ENCODE peak calls at places on chromosomes 5 and 9, in five cellular contexts. One of them, this sample, is unnamed.

GRCh38 chr5:15933481-15934207 is 245.9 kb downstream of the MARCHF11 start:
- DNase-seq in stomach: no peak
- DNase-seq in body of pancreas: no peak
- DNase-seq in gastrocnemius medialis: no peak
- DNase-seq in heart left ventricle: no peak
- DNase-seq in this sample: peak

GRCh38 chr9:90815183-90815943 is 13.7 kb downstream of the SYK start:
- DNase-seq in gastrocnemius medialis: no peak
- DNase-seq in heart left ventricle: peak
- DNase-seq in stomach: peak
- DNase-seq in body of pancreas: peak
- DNase-seq in this sample: no peak

GRCh38 chr5:17118631-17119030 is 98.8 kb upstream of the BASP1 start:
- DNase-seq in gastrocnemius medialis: peak
- DNase-seq in stomach: peak
- DNase-seq in body of pancreas: peak
- DNase-seq in heart left ventricle: peak
- DNase-seq in this sample: no peak

GRCh38 chr5:159178978-159179377 is 30.4 kb downstream of the RNF145 start:
- DNase-seq in gastrocnemius medialis: no peak
- DNase-seq in heart left ventricle: no peak
- DNase-seq in body of pancreas: peak
- DNase-seq in stomach: no peak
- DNase-seq in this sample: no peak

GRCh38 chr9:15873573-15874177 is 320.8 kb downstream of the CCDC171 start:
- DNase-seq in stomach: no peak
- DNase-seq in heart left ventricle: no peak
- DNase-seq in gastrocnemius medialis: no peak
- DNase-seq in body of pancreas: no peak
- DNase-seq in this sample: no peak

GRCh38 chr5:138754699-138755057 is 1.5 kb downstream of the CTNNA1 start:
- DNase-seq in stomach: no peak
- DNase-seq in body of pancreas: no peak
- DNase-seq in heart left ventricle: no peak
- DNase-seq in gastrocnemius medialis: no peak
- DNase-seq in this sample: no peak

GRCh38 chr5:175731756-175732465 is 74.0 kb downstream of the HRH2 start:
- DNase-seq in body of pancreas: no peak
- DNase-seq in gastrocnemius medialis: no peak
- DNase-seq in heart left ventricle: no peak
- DNase-seq in stomach: no peak
- DNase-seq in this sample: no peak

GRCh38 chr9:546797-547223 is 294.7 kb upstream of the DMRT1 start:
- DNase-seq in gastrocnemius medialis: peak
- DNase-seq in heart left ventricle: no peak
- DNase-seq in body of pancreas: peak
- DNase-seq in stomach: no peak
- DNase-seq in this sample: no peak

GRCh38 chr9:33277484-33277883 is 12.6 kb downstream of the CHMP5 start:
- DNase-seq in body of pancreas: no peak
- DNase-seq in heart left ventricle: no peak
- DNase-seq in gastrocnemius medialis: no peak
- DNase-seq in stomach: no peak
- DNase-seq in this sample: no peak

GRCh38 chr9:83451308-83451707 is 86.9 kb downstream of the FRMD3 start:
- DNase-seq in stomach: no peak
- DNase-seq in heart left ventricle: no peak
- DNase-seq in body of pancreas: no peak
- DNase-seq in gastrocnemius medialis: no peak
- DNase-seq in this sample: no peak

GRCh38 chr5:9557696-9558095 is 11.8 kb upstream of the SEMA5A start:
- DNase-seq in body of pancreas: no peak
- DNase-seq in stomach: no peak
- DNase-seq in heart left ventricle: no peak
- DNase-seq in gastrocnemius medialis: no peak
- DNase-seq in this sample: no peak

GRCh38 chr5:161167001-161167765 is 315.2 kb upstream of the ATP10B start:
- DNase-seq in heart left ventricle: no peak
- DNase-seq in gastrocnemius medialis: no peak
- DNase-seq in stomach: no peak
- DNase-seq in body of pancreas: no peak
- DNase-seq in this sample: no peak

GRCh38 chr9:137070906-137071275 is 534 bp upstream of the SAPCD2 start:
- DNase-seq in body of pancreas: no peak
- DNase-seq in gastrocnemius medialis: no peak
- DNase-seq in stomach: no peak
- DNase-seq in heart left ventricle: peak
- DNase-seq in this sample: no peak

GRCh38 chr9:137071282-137071681 is 925 bp upstream of the SAPCD2 start:
- DNase-seq in heart left ventricle: no peak
- DNase-seq in gastrocnemius medialis: no peak
- DNase-seq in body of pancreas: no peak
- DNase-seq in stomach: no peak
- DNase-seq in this sample: no peak

GRCh38 chr9:137068539-137069507 is 1.5 kb downstream of the SAPCD2 start:
- DNase-seq in gastrocnemius medialis: no peak
- DNase-seq in body of pancreas: no peak
- DNase-seq in stomach: no peak
- DNase-seq in heart left ventricle: peak
- DNase-seq in this sample: no peak

GRCh38 chr9:137069508-137070071 is 767 bp downstream of the SAPCD2 start:
- DNase-seq in gastrocnemius medialis: no peak
- DNase-seq in stomach: no peak
- DNase-seq in body of pancreas: no peak
- DNase-seq in heart left ventricle: peak
- DNase-seq in this sample: no peak

GRCh38 chr9:137070201-137070905 is at the start of gene SAPCD2:
- DNase-seq in body of pancreas: peak
- DNase-seq in heart left ventricle: peak
- DNase-seq in stomach: peak
- DNase-seq in gastrocnemius medialis: peak
- DNase-seq in this sample: peak
- TF ChIP-seq POLR2A in body of pancreas: no peak
- TF ChIP-seq POLR2A in heart left ventricle: no peak
- TF ChIP-seq POLR2A in stomach: no peak
- TF ChIP-seq POLR2A in gastrocnemius medialis: no peak
- TF ChIP-seq POLR2A in this sample: no peak

GRCh38 chr5:392431-392988 is 50.5 kb upstream of the EXOC3 start:
- DNase-seq in body of pancreas: peak
- DNase-seq in gastrocnemius medialis: no peak
- DNase-seq in heart left ventricle: no peak
- DNase-seq in stomach: peak
- DNase-seq in this sample: no peak
- TF ChIP-seq POLR2A in body of pancreas: no peak
- TF ChIP-seq POLR2A in gastrocnemius medialis: no peak
- TF ChIP-seq POLR2A in heart left ventricle: no peak
- TF ChIP-seq POLR2A in stomach: no peak
- TF ChIP-seq POLR2A in this sample: no peak

GRCh38 chr5:88837222-88837621 is 45.8 kb downstream of the MEF2C start:
- DNase-seq in heart left ventricle: no peak
- DNase-seq in stomach: no peak
- DNase-seq in gastrocnemius medialis: no peak
- DNase-seq in body of pancreas: no peak
- DNase-seq in this sample: no peak

GRCh38 chr5:88834499-88834898 is 48.5 kb downstream of the MEF2C start:
- DNase-seq in heart left ventricle: no peak
- DNase-seq in stomach: no peak
- DNase-seq in gastrocnemius medialis: no peak
- DNase-seq in body of pancreas: no peak
- DNase-seq in this sample: no peak

GRCh38 chr5:88838500-88838899 is 44.5 kb downstream of the MEF2C start:
- DNase-seq in body of pancreas: no peak
- DNase-seq in gastrocnemius medialis: no peak
- DNase-seq in stomach: no peak
- DNase-seq in heart left ventricle: no peak
- DNase-seq in this sample: no peak

GRCh38 chr5:88837817-88838216 is 45.2 kb downstream of the MEF2C start:
- DNase-seq in gastrocnemius medialis: no peak
- DNase-seq in stomach: no peak
- DNase-seq in heart left ventricle: no peak
- DNase-seq in body of pancreas: no peak
- DNase-seq in this sample: no peak

GRCh38 chr5:88836195-88836838 is 46.7 kb downstream of the MEF2C start:
- DNase-seq in gastrocnemius medialis: no peak
- DNase-seq in stomach: no peak
- DNase-seq in heart left ventricle: peak
- DNase-seq in body of pancreas: no peak
- DNase-seq in this sample: no peak
- TF ChIP-seq POLR2A in gastrocnemius medialis: no peak
- TF ChIP-seq POLR2A in stomach: no peak
- TF ChIP-seq POLR2A in heart left ventricle: no peak
- TF ChIP-seq POLR2A in body of pancreas: no peak
- TF ChIP-seq POLR2A in this sample: no peak

GRCh38 chr5:18745988-18746615 is 1111.8 kb downstream of the TAF11L14 start:
- DNase-seq in heart left ventricle: no peak
- DNase-seq in stomach: no peak
- DNase-seq in gastrocnemius medialis: no peak
- DNase-seq in body of pancreas: peak
- DNase-seq in this sample: peak
- TF ChIP-seq POLR2A in heart left ventricle: no peak
- TF ChIP-seq POLR2A in stomach: no peak
- TF ChIP-seq POLR2A in gastrocnemius medialis: no peak
- TF ChIP-seq POLR2A in body of pancreas: no peak
- TF ChIP-seq POLR2A in this sample: no peak

GRCh38 chr5:150780180-150780692 is 1.7 kb downstream of the SMIM3 start:
- DNase-seq in heart left ventricle: peak
- DNase-seq in body of pancreas: peak
- DNase-seq in stomach: peak
- DNase-seq in gastrocnemius medialis: no peak
- DNase-seq in this sample: no peak
- TF ChIP-seq POLR2A in heart left ventricle: no peak
- TF ChIP-seq POLR2A in body of pancreas: no peak
- TF ChIP-seq POLR2A in stomach: no peak
- TF ChIP-seq POLR2A in gastrocnemius medialis: peak
- TF ChIP-seq POLR2A in this sample: no peak

DNA sequence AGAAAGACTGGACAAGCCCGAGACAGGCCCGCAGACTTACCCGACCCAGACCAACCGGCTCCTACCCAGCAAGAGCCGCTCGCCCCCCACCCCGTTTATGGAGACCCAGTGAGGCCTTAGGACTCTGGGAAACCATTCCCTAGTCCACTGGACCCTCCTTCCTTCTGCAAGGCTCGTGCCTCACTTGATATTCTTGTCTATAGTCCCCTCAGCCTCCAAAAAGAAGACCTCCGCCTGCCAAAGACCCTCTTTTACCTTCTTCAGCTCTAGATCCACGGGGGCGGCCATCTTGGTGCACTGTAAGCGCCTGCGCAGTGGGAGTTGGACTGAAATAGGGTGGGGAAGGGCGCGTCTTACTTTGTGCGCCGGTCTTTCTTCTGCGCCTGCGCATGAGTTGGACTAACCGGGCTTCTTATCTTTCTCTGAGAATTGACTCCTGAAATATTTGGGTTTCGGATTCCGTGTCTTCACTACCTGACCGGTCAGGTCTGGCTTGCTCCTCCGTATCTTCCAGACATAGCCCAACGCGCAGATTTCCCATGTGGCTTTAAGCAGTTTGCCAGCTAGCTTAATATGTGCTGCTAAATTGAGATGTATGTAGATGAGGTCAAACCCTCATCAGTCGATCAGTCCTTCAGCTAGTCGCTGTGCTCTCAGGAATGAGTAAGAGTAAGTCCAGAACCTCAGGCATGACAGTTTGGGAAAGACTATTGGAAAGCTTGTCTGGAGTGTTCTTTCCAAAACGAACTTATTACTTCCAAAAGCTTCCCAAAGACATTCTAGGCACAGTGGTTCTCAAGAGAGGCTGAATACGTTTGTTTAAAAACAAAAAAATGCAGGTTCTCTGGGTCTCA is at the start of gene PFDN1:
- DNase-seq in gastrocnemius medialis: peak
- DNase-seq in heart left ventricle: peak
- DNase-seq in stomach: peak
- DNase-seq in body of pancreas: peak
- DNase-seq in this sample: peak
- TF ChIP-seq POLR2A in gastrocnemius medialis: peak
- TF ChIP-seq POLR2A in heart left ventricle: no peak
- TF ChIP-seq POLR2A in stomach: no peak
- TF ChIP-seq POLR2A in body of pancreas: no peak
- TF ChIP-seq POLR2A in this sample: peak

This sample was measured in esophagus muscularis mucosa.